ENCODE peak calls at places on chromosomes 2 and 18, in eight cellular contexts. N is foreskin fibroblast, M is lower lobe of right lung, F is RWPE1, O is AG10803, A is kidney, Q is cardiac muscle cell, K is IMR-90. Z is an unnamed sample.

GRCh38 chr18:44826418-44827259 is 146.0 kb downstream of the SETBP1 start:
- DNase-seq in O (peak), K (peak), Q (peak), F (peak), M (no peak), A (peak), N (peak), Z (peak)

GRCh38 chr18:5972298-5972697 is 77.0 kb upstream of the TMEM200C start:
- DNase-seq in Q (no peak), N (no peak), F (no peak), M (no peak), A (no peak), O (no peak), K (no peak), Z (no peak)

GRCh38 chr18:9914584-9915290 is 921 bp downstream of the VAPA start:
- DNase-seq in O (peak), K (peak), N (peak), M (peak), A (peak), F (peak), Q (peak), Z (peak)

GRCh38 chr2:134252092-134252775 is 1.6 kb upstream of the MGAT5 start:
- DNase-seq in Q (no peak), K (peak), O (peak), F (no peak), M (no peak), N (peak), A (no peak), Z (no peak)

GRCh38 chr2:26001743-26002341 is 19.5 kb upstream of the KIF3C start:
- DNase-seq in O (peak), Q (no peak), M (peak), A (no peak), F (no peak), K (peak), N (no peak), Z (peak)

GRCh38 chr2:220310326-220310936 is 683.0 kb downstream of the SLC4A3 start:
- DNase-seq in K (no peak), A (no peak), F (no peak), N (no peak), M (no peak), O (no peak), Q (no peak), Z (peak)

GRCh38 chr2:168961450-168962229 is 60.5 kb downstream of the G6PC2 start:
- DNase-seq in M (no peak), N (peak), Q (peak), A (no peak), K (peak), O (peak), F (peak), Z (peak)

GRCh38 chr2:102615620-102616436 is 3.5 kb upstream of the SLC9A2 start:
- DNase-seq in M (peak), Q (peak), A (peak), K (peak), O (peak), N (peak), F (peak), Z (peak)

GRCh38 chr2:17995594-17995993 is 117.1 kb downstream of the KCNS3 start:
- DNase-seq in K (no peak), A (no peak), N (no peak), O (no peak), F (no peak), M (no peak), Q (no peak), Z (no peak)

GRCh38 chr2:96907405-96908041 is 37.6 kb upstream of the SEMA4C start:
- DNase-seq in F (no peak), O (peak), N (peak), A (peak), M (peak), K (peak), Q (peak), Z (no peak)

GRCh38 chr2:1715184-1716012 is 28.9 kb downstream of the PXDN start:
- DNase-seq in F (no peak), O (peak), K (no peak), Q (no peak), N (peak), A (peak), M (peak), Z (no peak)

GRCh38 chr18:74942319-74942910 is 266.5 kb downstream of the PTGR3 start:
- DNase-seq in A (no peak), O (no peak), K (peak), N (no peak), M (no peak), Q (no peak), F (no peak), Z (no peak)

GRCh38 chr18:49544362-49544761 is 17.5 kb upstream of the LIPG start:
- DNase-seq in O (no peak), K (no peak), Q (no peak), M (no peak), N (no peak), A (no peak), F (no peak), Z (peak)

GRCh38 chr2:96877513-96878159 is 7.8 kb upstream of the SEMA4C start:
- DNase-seq in M (no peak), F (no peak), K (no peak), Q (no peak), O (no peak), A (peak), N (no peak), Z (no peak)

GRCh38 chr2:196798980-196799379 is 503 bp downstream of the GTF3C3 start:
- DNase-seq in A (no peak), K (no peak), O (no peak), F (no peak), N (no peak), Q (no peak), M (no peak), Z (peak)

GRCh38 chr2:45839388-45840251 is 188.1 kb downstream of the PRKCE start:
- DNase-seq in A (no peak), O (peak), F (no peak), K (peak), M (no peak), Q (no peak), N (no peak), Z (no peak)

GRCh38 chr2:133791191-133791590 is 222.9 kb upstream of the NCKAP5 start:
- DNase-seq in N (peak), O (peak), Q (no peak), M (no peak), F (no peak), A (no peak), K (peak), Z (no peak)

GRCh38 chr2:136116111-136116812 is 1.7 kb downstream of the CXCR4 start:
- DNase-seq in Q (no peak), N (no peak), F (no peak), K (no peak), O (no peak), M (peak), A (peak), Z (peak)

GRCh38 chr2:64331430-64331700 is 122.6 kb upstream of the LGALSL start:
- DNase-seq in F (no peak), O (no peak), K (no peak), Q (peak), A (no peak), N (no peak), M (no peak), Z (no peak)

GRCh38 chr2:68879296-68879695 is 8.1 kb upstream of the BMP10 start:
- DNase-seq in O (no peak), F (no peak), M (no peak), N (no peak), Q (peak), A (no peak), K (peak), Z (no peak)

GRCh38 chr2:47150175-47150574 is 4.9 kb downstream of the STPG4 start:
- DNase-seq in M (no peak), Q (no peak), K (no peak), F (no peak), A (no peak), O (no peak), N (no peak), Z (no peak)

GRCh38 chr2:158619496-158619895 is 162.7 kb downstream of the PKP4 start:
- DNase-seq in O (peak), N (peak), A (no peak), K (peak), M (no peak), Q (no peak), F (no peak), Z (peak)

GRCh38 chr2:99545066-99545465 is 55.2 kb upstream of the REV1 start:
- DNase-seq in K (peak), M (no peak), F (no peak), N (no peak), Q (peak), O (peak), A (no peak), Z (no peak)

GRCh38 chr2:199692489-199692888 is 158.5 kb downstream of the FTCDNL1 start:
- DNase-seq in F (no peak), N (no peak), M (no peak), O (no peak), A (no peak), Q (peak), K (no peak), Z (peak)

GRCh38 chr2:48209214-48209885 is 303.1 kb upstream of the FBXO11 start:
- DNase-seq in A (no peak), O (peak), N (peak), K (peak), F (no peak), M (no peak), Q (no peak), Z (peak)

GRCh38 chr2:18124126-18124835 is 245.8 kb downstream of the KCNS3 start:
- DNase-seq in Q (no peak), N (no peak), O (no peak), K (no peak), A (no peak), F (no peak), M (no peak), Z (no peak)

GRCh38 chr2:71646028-71646427 is 192.7 kb downstream of the DYSF start:
- DNase-seq in O (peak), K (peak), N (peak), Q (no peak), A (no peak), F (peak), M (no peak), Z (peak)

GRCh38 chr2:8679567-8679826 is 2.4 kb upstream of the ID2 start:
- DNase-seq in K (no peak), O (no peak), A (no peak), M (no peak), Q (no peak), F (no peak), N (no peak), Z (no peak)

GRCh38 chr2:29549069-29549380 is 372.4 kb downstream of the ALK start:
- DNase-seq in F (no peak), A (no peak), N (no peak), K (no peak), O (no peak), M (no peak), Q (no peak), Z (no peak)

GRCh38 chr18:57561728-57562423 is 24.6 kb downstream of the FECH start:
- DNase-seq in K (peak), N (peak), F (peak), Q (peak), A (no peak), O (peak), M (no peak), Z (peak)

GRCh38 chr2:168434164-168434563 is 21.9 kb upstream of the CERS6 start:
- DNase-seq in M (no peak), N (no peak), K (no peak), A (no peak), F (no peak), O (no peak), Q (peak), Z (peak)

GRCh38 chr2:107584577-107584976 is 242.1 kb upstream of the RGPD4 start:
- DNase-seq in O (peak), Q (no peak), A (no peak), M (no peak), F (peak), K (peak), N (no peak), Z (peak)

GRCh38 chr2:235098273-235098672 is 146.5 kb downstream of the SH3BP4 start:
- DNase-seq in M (no peak), N (no peak), F (no peak), A (no peak), O (no peak), Q (no peak), K (no peak), Z (no peak)

GRCh38 chr2:110216803-110217202 is 4.5 kb upstream of the MTLN start:
- DNase-seq in M (no peak), K (no peak), A (no peak), N (no peak), F (no peak), Q (no peak), O (peak), Z (no peak)

GRCh38 chr2:215796160-215796559 is 217.2 kb downstream of the MREG start:
- DNase-seq in O (peak), M (no peak), N (peak), K (peak), A (no peak), Q (no peak), F (no peak), Z (peak)
- TF ChIP-seq CTCF in O (no peak), M (no peak), N (no peak), K (no peak), A (no peak), Q (no peak), F (no peak), Z (no peak)

DNA sequence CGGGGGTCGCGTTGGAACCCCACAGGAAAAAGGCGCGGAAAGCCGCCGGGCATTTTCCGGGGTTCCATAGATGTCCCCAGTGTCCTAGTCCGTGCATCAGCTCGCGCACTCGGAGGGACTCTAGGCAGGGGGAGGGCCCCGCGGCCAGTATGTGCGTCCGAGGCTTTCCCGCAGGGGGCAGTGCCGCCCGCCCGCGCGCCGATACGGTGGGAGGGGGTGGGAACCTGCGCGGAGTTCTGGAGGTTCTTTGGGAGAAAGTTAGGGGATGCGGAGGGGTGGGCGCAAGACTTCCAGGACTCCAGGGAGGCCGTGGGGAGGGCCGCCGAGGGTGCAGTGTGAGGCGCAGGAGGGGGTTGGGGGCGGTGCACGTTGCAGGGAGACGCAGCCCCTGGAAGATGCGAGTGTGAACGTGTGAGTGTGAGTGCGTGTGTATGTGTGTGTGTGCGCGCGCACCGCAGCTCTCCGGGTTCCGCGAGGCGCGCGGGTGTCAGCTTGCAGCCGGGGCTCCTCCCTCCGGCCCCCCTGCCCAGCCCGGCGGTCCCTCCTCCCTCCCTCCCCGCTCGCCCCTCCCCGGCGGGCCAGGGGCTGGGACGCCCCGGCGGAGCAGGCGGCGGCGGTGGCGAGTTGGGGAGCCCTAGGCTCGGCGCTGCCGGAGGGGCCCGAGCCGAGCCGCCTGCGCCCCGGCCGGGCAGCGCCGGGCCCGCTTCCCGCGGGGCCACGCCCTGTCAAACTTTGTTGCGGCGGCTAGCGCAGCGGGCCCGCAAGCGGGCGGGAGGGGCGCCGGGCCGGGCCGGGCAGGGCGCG is at the start of gene TCF7L1:
- DNase-seq in A (peak), M (peak), K (peak), Q (peak), N (peak), O (peak), F (peak), Z (peak)
- TF ChIP-seq CTCF in A (peak), M (peak), K (peak), Q (peak), N (peak), O (peak), F (peak), Z (peak)

GRCh38 chr2:42360493-42360889 is 526 bp downstream of the COX7A2L start:
- DNase-seq in K (no peak), Q (no peak), M (no peak), O (no peak), N (no peak), F (no peak), A (no peak), Z (no peak)

GRCh38 chr2:42359894-42360483 is 1.0 kb downstream of the COX7A2L start:
- DNase-seq in N (peak), K (peak), O (peak), M (no peak), Q (no peak), A (no peak), F (no peak), Z (peak)

GRCh38 chr2:42359304-42359749 is 1.7 kb downstream of the COX7A2L start:
- DNase-seq in O (peak), N (no peak), F (no peak), M (no peak), Q (no peak), K (peak), A (no peak), Z (no peak)

GRCh38 chr2:42361728-42362298 is 796 bp upstream of the COX7A2L start:
- DNase-seq in F (no peak), Q (no peak), N (no peak), K (no peak), A (no peak), M (no peak), O (no peak), Z (no peak)

GRCh38 chr2:42360890-42361727 is at the start of gene COX7A2L:
- DNase-seq in M (peak), K (peak), Q (peak), F (peak), A (peak), N (peak), O (peak), Z (peak)
- TF ChIP-seq CTCF in M (no peak), K (peak), Q (peak), F (peak), A (peak), N (no peak), O (peak), Z (no peak)

GRCh38 chr2:166671235-166671634 is 177.2 kb upstream of the SCN7A start:
- DNase-seq in O (no peak), Q (no peak), K (peak), A (no peak), M (no peak), N (no peak), F (no peak), Z (peak)

GRCh38 chr2:166671831-166672230 is 177.8 kb upstream of the SCN7A start:
- DNase-seq in K (peak), F (no peak), Q (no peak), A (no peak), M (no peak), N (no peak), O (no peak), Z (no peak)

GRCh38 chr2:166677996-166678395 is 183.9 kb upstream of the SCN7A start:
- DNase-seq in K (no peak), N (no peak), Q (no peak), O (no peak), M (no peak), F (no peak), A (no peak), Z (no peak)

GRCh38 chr2:166675553-166675952 is 181.5 kb upstream of the SCN7A start:
- DNase-seq in M (no peak), K (no peak), F (no peak), A (no peak), N (no peak), O (no peak), Q (peak), Z (no peak)
- TF ChIP-seq CTCF in M (no peak), K (no peak), F (no peak), A (no peak), N (no peak), O (no peak), Q (no peak), Z (no peak)